ENCODE peak calls at places on chromosomes 1 and 21, in seven cellular contexts. F is pancreas, R is transverse colon, N is astrocyte of the cerebellum, G is adrenal gland, Y is bronchial epithelial cell, J is brain microvascular endothelial cell. B is an unnamed sample.

GRCh38 chr21:31505975-31506374 is 153.5 kb upstream of the SOD1 start:
- DNase-seq in F (no peak), R (no peak), N (no peak), G (no peak), Y (no peak), J (no peak), B (no peak)

GRCh38 chr1:205800470-205800869 is 12.5 kb downstream of the SLC41A1 start:
- DNase-seq in F (no peak), R (no peak), N (no peak), G (no peak), Y (no peak), J (no peak), B (no peak)

GRCh38 chr1:61049850-61050540 is 32.4 kb upstream of the NFIA start:
- DNase-seq in F (peak), R (peak), N (peak), G (peak), Y (peak), J (peak), B (peak)

GRCh38 chr1:31510853-31511789 is 65.2 kb upstream of the TINAGL1 start:
- DNase-seq in F (peak), R (peak), N (no peak), G (peak), Y (peak), J (no peak), B (no peak)

GRCh38 chr1:240111558-240111957 is 19.9 kb downstream of the FMN2 start:
- DNase-seq in F (no peak), R (peak), N (no peak), G (no peak), Y (no peak), J (no peak), B (no peak)

GRCh38 chr1:201369209-201369608 is 8.3 kb downstream of the TNNT2 start:
- DNase-seq in F (no peak), R (no peak), N (no peak), G (no peak), Y (no peak), J (no peak), B (no peak)

GRCh38 chr1:222028151-222028550 is 286.3 kb upstream of the DUSP10 start:
- DNase-seq in F (no peak), R (no peak), N (no peak), G (no peak), Y (no peak), J (no peak), B (no peak)

GRCh38 chr1:154866257-154866994 is 3.7 kb downstream of the KCNN3 start:
- DNase-seq in F (no peak), R (no peak), N (no peak), G (no peak), Y (no peak), J (peak), B (no peak)

GRCh38 chr1:156860113-156860638 is 489 bp upstream of the NTRK1 start:
- DNase-seq in F (no peak), R (peak), N (no peak), G (peak), Y (no peak), J (peak), B (peak)

GRCh38 chr1:119081267-119081666 is 59.2 kb downstream of the WARS2 start:
- DNase-seq in F (no peak), R (no peak), N (peak), G (no peak), Y (no peak), J (peak), B (no peak)

GRCh38 chr1:31787261-31787660 is 23.1 kb upstream of the ADGRB2 start:
- DNase-seq in F (peak), R (no peak), N (no peak), G (no peak), Y (no peak), J (no peak), B (no peak)

GRCh38 chr21:16324630-16325029 is 594.8 kb downstream of the USP25 start:
- DNase-seq in F (no peak), R (no peak), N (no peak), G (no peak), Y (no peak), J (no peak), B (no peak)

GRCh38 chr1:93275634-93276295 is 69.9 kb upstream of the DR1 start:
- DNase-seq in F (no peak), R (no peak), N (no peak), G (no peak), Y (peak), J (no peak), B (no peak)

DNA sequence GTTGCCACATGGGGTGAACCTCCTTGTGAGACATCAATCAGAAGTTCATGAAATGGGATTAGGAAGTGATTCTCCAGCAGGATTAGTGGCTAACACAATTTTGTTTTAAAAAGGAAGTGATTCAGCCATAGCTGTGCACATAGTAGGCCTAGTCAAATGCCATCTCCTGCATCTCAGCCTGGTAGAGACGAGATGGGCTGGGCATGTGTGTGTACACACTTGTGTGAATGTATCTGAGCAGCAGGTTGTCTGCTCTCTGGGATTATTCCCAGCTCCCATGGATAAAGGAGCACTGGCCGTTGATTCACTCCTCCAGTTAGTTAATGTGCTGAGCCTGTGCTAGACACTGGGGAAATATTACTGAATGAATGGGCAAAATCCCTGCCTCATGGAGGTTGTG is 2.0 kb downstream of the FOXE3 start:
- DNase-seq in F (no peak), R (no peak), N (no peak), G (no peak), Y (no peak), J (no peak), B (no peak)
- H3K4me3 ChIP-seq in F (no peak), R (no peak), N (no peak), G (no peak), Y (no peak), J (no peak), B (no peak)

DNA sequence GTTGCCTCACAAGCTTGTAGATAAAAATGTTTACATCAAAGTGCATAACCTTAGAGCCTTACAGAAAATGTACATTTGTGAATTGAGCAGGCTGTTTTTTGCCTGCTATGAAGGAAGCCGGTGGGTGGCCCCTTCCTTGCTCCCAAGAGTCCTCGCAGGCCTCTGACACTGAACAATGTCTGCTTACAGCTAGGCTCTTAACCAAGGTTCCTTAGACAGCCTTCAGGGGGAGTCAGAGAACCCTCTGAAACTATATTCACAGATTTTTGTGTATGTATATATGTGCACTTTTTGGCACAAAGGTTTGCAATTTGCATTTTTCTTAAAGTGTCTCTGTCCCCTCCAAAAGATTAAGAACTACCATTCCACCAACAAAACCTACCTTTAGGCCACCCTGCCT is 282.6 kb downstream of the BARHL2 start:
- DNase-seq in F (no peak), R (no peak), N (no peak), G (no peak), Y (peak), J (no peak), B (no peak)
- TF ChIP-seq CTCF in F (no peak), R (no peak), N (peak), G (no peak), Y (peak), J (peak), B (no peak)

DNA sequence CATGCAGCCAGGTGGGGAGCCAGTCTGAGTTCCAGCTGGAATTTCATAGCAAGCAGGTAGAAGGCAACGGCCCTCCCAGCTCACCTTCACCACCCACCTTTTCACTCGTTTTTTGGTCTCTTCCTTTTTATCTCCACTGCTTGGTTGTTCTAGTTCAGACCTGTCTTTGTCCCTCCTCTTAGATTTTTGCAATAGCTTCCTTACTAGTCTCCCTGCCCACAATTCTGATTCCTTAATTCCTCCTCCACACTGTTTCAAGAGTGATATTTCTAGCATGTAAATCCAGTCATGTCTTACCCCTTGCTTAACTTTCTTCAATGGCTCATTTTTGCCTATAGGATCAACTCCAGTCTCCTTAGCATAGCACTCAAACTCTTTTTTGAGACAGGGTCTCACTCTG is 119.6 kb downstream of the TMEM53 start:
- DNase-seq in F (no peak), R (no peak), N (no peak), G (no peak), Y (peak), J (no peak), B (no peak)
- H3K4me3 ChIP-seq in F (no peak), R (no peak), N (no peak), G (no peak), Y (no peak), J (no peak), B (no peak)

DNA sequence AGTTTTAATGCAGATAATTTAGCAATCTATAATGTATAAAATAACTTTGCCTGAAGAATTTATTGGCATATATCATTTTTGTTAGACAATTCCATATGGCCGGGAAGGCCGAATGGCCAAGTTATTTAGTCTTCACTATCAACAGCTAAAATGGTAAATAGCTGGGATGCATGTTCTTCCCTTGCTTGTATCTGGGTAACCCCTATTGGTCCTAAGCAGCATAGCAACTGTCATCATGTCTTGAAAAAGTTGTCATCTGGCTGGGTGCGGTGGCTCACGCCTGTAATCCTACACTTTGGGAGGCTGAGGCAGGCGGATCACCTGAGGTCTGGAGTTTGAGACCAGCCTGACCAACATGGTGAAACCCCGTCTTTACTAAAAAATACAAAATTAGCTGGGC is 340.0 kb upstream of the DPYD start:
- DNase-seq in F (no peak), R (no peak), N (no peak), G (no peak), Y (no peak), J (no peak), B (no peak)
- TF ChIP-seq CTCF in F (no peak), R (no peak), N (no peak), G (no peak), Y (no peak), J (peak), B (no peak)

GRCh38 chr1:39412079-39412478 is 79.4 kb upstream of the BMP8A start:
- DNase-seq in F (no peak), R (no peak), N (no peak), G (no peak), Y (no peak), J (no peak), B (no peak)

GRCh38 chr1:39409055-39409816 is 82.2 kb upstream of the BMP8A start:
- DNase-seq in F (peak), R (peak), N (no peak), G (peak), Y (no peak), J (peak), B (peak)

GRCh38 chr1:39412892-39413291 is 78.5 kb upstream of the BMP8A start:
- DNase-seq in F (no peak), R (no peak), N (no peak), G (no peak), Y (no peak), J (no peak), B (no peak)

GRCh38 chr1:39410915-39411436 is 80.5 kb upstream of the BMP8A start:
- DNase-seq in F (peak), R (peak), N (peak), G (peak), Y (peak), J (peak), B (peak)

GRCh38 chr1:39411526-39411925 is 79.9 kb upstream of the BMP8A start:
- DNase-seq in F (no peak), R (no peak), N (no peak), G (no peak), Y (no peak), J (no peak), B (no peak)
- H3K4me3 ChIP-seq in F (no peak), R (no peak), N (peak), G (no peak), Y (no peak), J (peak), B (no peak)

GRCh38 chr21:28317177-28317950 is 675.3 kb downstream of the LTN1 start:
- DNase-seq in F (no peak), R (peak), N (no peak), G (no peak), Y (no peak), J (no peak), B (no peak)
- TF ChIP-seq CTCF in F (no peak), R (no peak), N (no peak), G (no peak), Y (no peak), J (no peak), B (no peak)

GRCh38 chr1:150186789-150187559 is 37.3 kb downstream of the PLEKHO1 start:
- DNase-seq in F (no peak), R (no peak), N (peak), G (peak), Y (peak), J (peak), B (no peak)
- H3K4me3 ChIP-seq in F (no peak), R (no peak), N (no peak), G (no peak), Y (no peak), J (peak), B (no peak)